ENCODE peak calls at places on chromosomes 11 and 22, in seven cellular contexts. One of them, this sample, is unnamed.

GRCh38 chr11:33329705-33330329 is 72.6 kb downstream of the HIPK3 start:
- DNase-seq in NB4: peak
- DNase-seq in HAP-1: peak
- DNase-seq in pons: peak
- DNase-seq in AG09319: peak
- DNase-seq in Daoy: peak
- DNase-seq in MV-4-11: peak
- DNase-seq in this sample: peak

GRCh38 chr11:66315921-66316811 is 678 bp downstream of the CD248 start:
- DNase-seq in MV-4-11: no peak
- DNase-seq in HAP-1: no peak
- DNase-seq in NB4: no peak
- DNase-seq in AG09319: no peak
- DNase-seq in Daoy: no peak
- DNase-seq in pons: no peak
- DNase-seq in this sample: no peak

GRCh38 chr11:60370252-60370810 is 8.0 kb upstream of the MS4A7 start:
- DNase-seq in pons: no peak
- DNase-seq in MV-4-11: no peak
- DNase-seq in Daoy: no peak
- DNase-seq in AG09319: no peak
- DNase-seq in HAP-1: no peak
- DNase-seq in NB4: no peak
- DNase-seq in this sample: no peak

GRCh38 chr11:122177238-122177637 is 61.2 kb upstream of the BLID start:
- DNase-seq in pons: peak
- DNase-seq in Daoy: no peak
- DNase-seq in MV-4-11: no peak
- DNase-seq in NB4: no peak
- DNase-seq in AG09319: no peak
- DNase-seq in HAP-1: no peak
- DNase-seq in this sample: no peak

GRCh38 chr11:14148653-14149273 is 186.2 kb downstream of the SPON1 start:
- DNase-seq in Daoy: peak
- DNase-seq in HAP-1: no peak
- DNase-seq in AG09319: peak
- DNase-seq in pons: peak
- DNase-seq in NB4: peak
- DNase-seq in MV-4-11: no peak
- DNase-seq in this sample: no peak

GRCh38 chr11:12778506-12778905 is 104.3 kb downstream of the TEAD1 start:
- DNase-seq in AG09319: no peak
- DNase-seq in NB4: no peak
- DNase-seq in HAP-1: no peak
- DNase-seq in Daoy: no peak
- DNase-seq in pons: no peak
- DNase-seq in MV-4-11: no peak
- DNase-seq in this sample: no peak

GRCh38 chr22:24744638-24745037 is 29.9 kb downstream of the PIWIL3 start:
- DNase-seq in AG09319: no peak
- DNase-seq in MV-4-11: no peak
- DNase-seq in pons: no peak
- DNase-seq in Daoy: no peak
- DNase-seq in NB4: peak
- DNase-seq in HAP-1: no peak
- DNase-seq in this sample: no peak

GRCh38 chr11:123577081-123577598 is 77.3 kb downstream of the SCN3B start:
- DNase-seq in Daoy: peak
- DNase-seq in NB4: peak
- DNase-seq in pons: peak
- DNase-seq in AG09319: no peak
- DNase-seq in HAP-1: peak
- DNase-seq in MV-4-11: no peak
- DNase-seq in this sample: peak

GRCh38 chr11:19594326-19594725 is 118.3 kb upstream of the NAV2 start:
- DNase-seq in NB4: no peak
- DNase-seq in MV-4-11: no peak
- DNase-seq in Daoy: no peak
- DNase-seq in pons: no peak
- DNase-seq in AG09319: no peak
- DNase-seq in HAP-1: no peak
- DNase-seq in this sample: no peak

GRCh38 chr22:22884888-22885840 is 2.5 kb upstream of the IGLL5 start:
- DNase-seq in pons: no peak
- DNase-seq in AG09319: no peak
- DNase-seq in MV-4-11: peak
- DNase-seq in Daoy: no peak
- DNase-seq in NB4: peak
- DNase-seq in HAP-1: no peak
- DNase-seq in this sample: no peak

GRCh38 chr11:71370895-71371673 is 77.1 kb downstream of the DHCR7 start:
- DNase-seq in AG09319: no peak
- DNase-seq in NB4: no peak
- DNase-seq in MV-4-11: no peak
- DNase-seq in HAP-1: no peak
- DNase-seq in Daoy: no peak
- DNase-seq in pons: no peak
- DNase-seq in this sample: peak

GRCh38 chr11:8612522-8612921 is 18.5 kb upstream of the STK33 start:
- DNase-seq in MV-4-11: no peak
- DNase-seq in NB4: no peak
- DNase-seq in HAP-1: no peak
- DNase-seq in pons: no peak
- DNase-seq in AG09319: no peak
- DNase-seq in Daoy: no peak
- DNase-seq in this sample: no peak

GRCh38 chr11:129945377-129945776 is 50.0 kb upstream of the NFRKB start:
- DNase-seq in Daoy: no peak
- DNase-seq in MV-4-11: no peak
- DNase-seq in HAP-1: no peak
- DNase-seq in pons: no peak
- DNase-seq in NB4: no peak
- DNase-seq in AG09319: no peak
- DNase-seq in this sample: no peak

GRCh38 chr11:117851091-117851490 is 25.4 kb downstream of the FXYD6 start:
- DNase-seq in Daoy: peak
- DNase-seq in AG09319: no peak
- DNase-seq in MV-4-11: peak
- DNase-seq in NB4: no peak
- DNase-seq in HAP-1: peak
- DNase-seq in pons: no peak
- DNase-seq in this sample: no peak

GRCh38 chr11:3231851-3232744 is at the start of gene MRGPRE:
- DNase-seq in AG09319: no peak
- DNase-seq in HAP-1: no peak
- DNase-seq in MV-4-11: no peak
- DNase-seq in Daoy: no peak
- DNase-seq in pons: peak
- DNase-seq in NB4: no peak
- DNase-seq in this sample: no peak

GRCh38 chr11:16226245-16226644 is 130.1 kb downstream of the SOX6 start:
- DNase-seq in NB4: no peak
- DNase-seq in HAP-1: peak
- DNase-seq in AG09319: no peak
- DNase-seq in pons: peak
- DNase-seq in Daoy: peak
- DNase-seq in MV-4-11: no peak
- DNase-seq in this sample: no peak

This sample was measured in NT2/D1.